ENCODE peak calls at places on chromosomes 4 and X, in nine cellular contexts. M is Right ventricle myocardium superior; C is stimulated activated CD8-positive, alpha-beta memory T cell treated with anti-CD3 and anti-CD28 coated beads, Interleukin-4, amount 100 ng/mL, for 24 hours; I is OCI-M1; U is suprapubic skin; N is SK-N-SH; H is stimulated activated CD4-positive, alpha-beta T cell treated with anti-CD3 and anti-CD28 coated beads, Interleukin-1b, Interleukin-23, amount 100 ng/mL, for 24 hours; P is breast epithelium; Q is aorta. B is an unnamed sample.

GRCh38 chrX:49153467-49153866 is 9.1 kb upstream of the MAGIX start:
- DNase-seq in M (no peak), C (no peak), I (no peak), U (no peak), N (no peak), H (no peak), P (no peak), Q (no peak), B (no peak)

GRCh38 chr4:106238819-106239420 is 77.1 kb downstream of the TBCK start:
- DNase-seq in M (no peak), C (no peak), I (peak), U (no peak), N (peak), H (no peak), P (no peak), Q (no peak), B (no peak)

GRCh38 chrX:47608130-47608810 is 11.4 kb downstream of the SYN1 start:
- DNase-seq in M (no peak), C (no peak), I (peak), U (no peak), N (no peak), H (no peak), P (no peak), Q (no peak), B (no peak)

GRCh38 chrX:137848291-137848905 is 282.5 kb downstream of the ZIC3 start:
- DNase-seq in M (no peak), C (no peak), I (no peak), U (no peak), N (no peak), H (no peak), P (no peak), Q (no peak), B (no peak)

GRCh38 chr4:3174371-3175338 is 74.3 kb upstream of the MSANTD1 start:
- DNase-seq in M (no peak), C (no peak), I (no peak), U (no peak), N (no peak), H (no peak), P (no peak), Q (no peak), B (no peak)

GRCh38 chr4:83753260-83753659 is 217.4 kb downstream of the GPAT3 start:
- DNase-seq in M (no peak), C (no peak), I (no peak), U (no peak), N (no peak), H (no peak), P (no peak), Q (no peak), B (no peak)

GRCh38 chr4:76680934-76681333 is 217.0 kb downstream of the SOWAHB start:
- DNase-seq in M (no peak), C (no peak), I (no peak), U (no peak), N (no peak), H (no peak), P (no peak), Q (no peak), B (no peak)

GRCh38 chrX:69130448-69130847 is 34.8 kb downstream of the PJA1 start:
- DNase-seq in M (no peak), C (no peak), I (no peak), U (no peak), N (no peak), H (no peak), P (no peak), Q (no peak), B (no peak)

GRCh38 chr4:92254767-92255442 is 48.9 kb upstream of the GRID2 start:
- DNase-seq in M (no peak), C (no peak), I (no peak), U (no peak), N (no peak), H (no peak), P (no peak), Q (no peak), B (no peak)